ENCODE peak calls at places on chromosomes 3 and 15, in five cellular contexts. P, Z, F, O and G are unnamed samples.

GRCh38 chr15:53586815-53587214 is 172.6 kb downstream of the WDR72 start:
- DNase-seq in Z (peak), P (no peak), F (no peak), O (peak), G (peak)

GRCh38 chr15:20348900-20349773 is 192.5 kb downstream of the GOLGA6L6 start:
- DNase-seq in O (no peak), F (no peak), P (no peak), Z (no peak), G (no peak)

GRCh38 chr3:141578197-141578596 is 91.4 kb downstream of the RASA2 start:
- DNase-seq in Z (peak), P (no peak), F (no peak), O (no peak), G (no peak)

GRCh38 chr3:139529624-139530023 is 9.9 kb downstream of the RBP1 start:
- DNase-seq in Z (no peak), P (no peak), F (no peak), O (no peak), G (no peak)

GRCh38 chr3:54123538-54124196 is 1.3 kb downstream of the CACNA2D3 start:
- DNase-seq in P (no peak), F (no peak), Z (no peak), O (no peak), G (no peak)

GRCh38 chr15:78955355-78955754 is 10.5 kb upstream of the CTSH start:
- DNase-seq in F (no peak), O (no peak), P (no peak), Z (no peak), G (no peak)

GRCh38 chr15:63372018-63372705 is 9.5 kb downstream of the CA12 start:
- DNase-seq in F (no peak), O (peak), Z (peak), P (peak), G (no peak)

GRCh38 chr3:195154793-195155535 is 116.0 kb downstream of the XXYLT1 start:
- DNase-seq in Z (peak), P (peak), F (peak), O (no peak), G (peak)

GRCh38 chr3:111819912-111820311 is 39.2 kb upstream of the PHLDB2 start:
- DNase-seq in O (no peak), Z (no peak), P (no peak), F (no peak), G (no peak)

GRCh38 chr15:82414536-82415191 is 15.0 kb upstream of the GOLGA6L9 start:
- DNase-seq in F (no peak), P (no peak), O (no peak), Z (peak), G (no peak)

GRCh38 chr3:143362115-143362992 is 242.8 kb downstream of the CHST2 start:
- DNase-seq in O (no peak), Z (no peak), F (no peak), P (no peak), G (no peak)

GRCh38 chr3:172134352-172134751 is 95.0 kb downstream of the FNDC3B start:
- DNase-seq in P (no peak), O (no peak), F (no peak), Z (no peak), G (no peak)

GRCh38 chr3:88321696-88322095 is 171.9 kb downstream of the C3orf38 start:
- DNase-seq in F (no peak), O (no peak), Z (peak), P (no peak), G (no peak)

GRCh38 chr15:37100109-37100873 is at the start of gene MEIS2:
- DNase-seq in F (peak), O (peak), Z (peak), P (peak), G (peak)

GRCh38 chr3:31054032-31054431 is 159.6 kb upstream of the GADL1 start:
- DNase-seq in Z (peak), O (no peak), P (no peak), F (no peak), G (no peak)

GRCh38 chr3:104519068-104519467 is 847.6 kb upstream of the ALCAM start:
- DNase-seq in O (no peak), F (no peak), Z (no peak), P (no peak), G (no peak)

GRCh38 chr3:128276577-128277183 is 123.4 kb downstream of the EEFSEC start:
- DNase-seq in O (no peak), P (no peak), F (no peak), Z (no peak), G (no peak)

GRCh38 chr3:73499787-73500186 is 125.0 kb downstream of the PDZRN3 start:
- DNase-seq in P (no peak), F (no peak), O (no peak), Z (no peak), G (no peak)

GRCh38 chr3:73765878-73766564 is 141.3 kb upstream of the PDZRN3 start:
- DNase-seq in Z (no peak), F (no peak), O (no peak), P (no peak), G (no peak)